ENCODE peak calls at places on chromosomes 11 and 22, in nine cellular contexts. K, S, G, H, I, O, V, P and B are unnamed samples.

GRCh38 chr11:31655483-31655882 is 145.9 kb downstream of the ELP4 start:
- DNase-seq in K (no peak), S (no peak), G (peak), H (peak), I (peak), O (no peak), V (no peak), P (no peak), B (no peak)

GRCh38 chr11:119901657-119902577 is 172.9 kb upstream of the NECTIN1 start:
- DNase-seq in K (no peak), S (no peak), G (no peak), H (no peak), I (no peak), O (no peak), V (no peak), P (no peak), B (no peak)

GRCh38 chr22:47094861-47095330 is 332.4 kb downstream of the TBC1D22A start:
- DNase-seq in K (no peak), S (no peak), G (peak), H (peak), I (peak), O (no peak), V (no peak), P (no peak), B (no peak)

GRCh38 chr11:105783216-105783615 is 173.3 kb downstream of the GRIA4 start:
- DNase-seq in K (no peak), S (no peak), G (no peak), H (no peak), I (no peak), O (no peak), V (no peak), P (no peak), B (no peak)

GRCh38 chr11:28615542-28615941 is 507.4 kb downstream of the METTL15 start:
- DNase-seq in K (no peak), S (no peak), G (peak), H (peak), I (peak), O (no peak), V (no peak), P (no peak), B (no peak)

GRCh38 chr11:28606930-28607329 is 498.7 kb downstream of the METTL15 start:
- DNase-seq in K (no peak), S (peak), G (no peak), H (peak), I (peak), O (no peak), V (no peak), P (no peak), B (no peak)

GRCh38 chr11:61524446-61524845 is 15.9 kb downstream of the LRRC10B start:
- DNase-seq in K (no peak), S (no peak), G (no peak), H (no peak), I (no peak), O (no peak), V (no peak), P (no peak), B (no peak)

GRCh38 chr22:38273135-38273761 is 438 bp upstream of the TMEM184B start:
- DNase-seq in K (no peak), S (no peak), G (peak), H (no peak), I (peak), O (no peak), V (no peak), P (no peak), B (no peak)

GRCh38 chr22:30894371-30894740 is 74.2 kb downstream of the MORC2 start:
- DNase-seq in K (no peak), S (no peak), G (no peak), H (no peak), I (no peak), O (no peak), V (peak), P (no peak), B (no peak)

GRCh38 chr11:41665633-41666032 is 206.2 kb upstream of the LRRC4C start:
- DNase-seq in K (no peak), S (no peak), G (no peak), H (no peak), I (no peak), O (no peak), V (no peak), P (no peak), B (no peak)

GRCh38 chr22:21837184-21837979 is 30.1 kb downstream of the MAPK1 start:
- DNase-seq in K (no peak), S (no peak), G (peak), H (no peak), I (peak), O (no peak), V (no peak), P (no peak), B (no peak)

GRCh38 chr11:78044706-78045105 is 19.0 kb upstream of the THRSP start:
- DNase-seq in K (no peak), S (peak), G (no peak), H (no peak), I (no peak), O (no peak), V (no peak), P (no peak), B (no peak)

GRCh38 chr11:3986301-3986700 is 108.3 kb upstream of the RRM1 start:
- DNase-seq in K (no peak), S (no peak), G (no peak), H (no peak), I (no peak), O (no peak), V (no peak), P (no peak), B (no peak)

GRCh38 chr22:40383905-40384304 is 13.5 kb downstream of the SGSM3 start:
- DNase-seq in K (no peak), S (no peak), G (peak), H (no peak), I (peak), O (no peak), V (no peak), P (no peak), B (no peak)

GRCh38 chr22:22810018-22810427 is 77.6 kb upstream of the IGLL5 start:
- DNase-seq in K (peak), S (peak), G (no peak), H (no peak), I (peak), O (peak), V (peak), P (peak), B (no peak)

GRCh38 chr11:45157247-45158209 is 11.1 kb downstream of the PRDM11 start:
- DNase-seq in K (no peak), S (no peak), G (no peak), H (no peak), I (no peak), O (no peak), V (no peak), P (no peak), B (no peak)

GRCh38 chr11:94746721-94747120 is 21.4 kb upstream of the AMOTL1 start:
- DNase-seq in K (no peak), S (no peak), G (no peak), H (no peak), I (no peak), O (no peak), V (no peak), P (no peak), B (no peak)

GRCh38 chr11:45537617-45538016 is 127.8 kb downstream of the CHST1 start:
- DNase-seq in K (no peak), S (no peak), G (no peak), H (no peak), I (peak), O (no peak), V (no peak), P (no peak), B (no peak)

GRCh38 chr22:26535499-26535898 is 23.2 kb upstream of the TFIP11 start:
- DNase-seq in K (no peak), S (no peak), G (no peak), H (no peak), I (no peak), O (no peak), V (no peak), P (no peak), B (peak)

GRCh38 chr11:29527391-29527936 is 489.4 kb downstream of the KCNA4 start:
- DNase-seq in K (no peak), S (no peak), G (peak), H (peak), I (peak), O (no peak), V (no peak), P (no peak), B (peak)

GRCh38 chr22:35425971-35426800 is 26.2 kb downstream of the MCM5 start:
- DNase-seq in K (no peak), S (no peak), G (no peak), H (no peak), I (no peak), O (no peak), V (no peak), P (no peak), B (no peak)

GRCh38 chr11:3145206-3145520 is 19.9 kb downstream of the OSBPL5 start:
- DNase-seq in K (no peak), S (no peak), G (no peak), H (no peak), I (no peak), O (no peak), V (no peak), P (no peak), B (no peak)

GRCh38 chr11:121769191-121769590 is 316.4 kb upstream of the SORL1-AS1 start:
- DNase-seq in K (no peak), S (no peak), G (no peak), H (no peak), I (no peak), O (no peak), V (no peak), P (no peak), B (no peak)

GRCh38 chr11:40514124-40514523 is 945.3 kb downstream of the LRRC4C start:
- DNase-seq in K (no peak), S (no peak), G (no peak), H (peak), I (no peak), O (no peak), V (no peak), P (no peak), B (no peak)

GRCh38 chr11:10139656-10140055 is 154.4 kb downstream of the SBF2 start:
- DNase-seq in K (no peak), S (no peak), G (peak), H (peak), I (peak), O (no peak), V (no peak), P (no peak), B (no peak)

GRCh38 chr11:19868871-19869270 is 156.2 kb downstream of the NAV2 start:
- DNase-seq in K (no peak), S (no peak), G (no peak), H (no peak), I (peak), O (no peak), V (no peak), P (no peak), B (no peak)

GRCh38 chr11:134261000-134261399 is 7.6 kb downstream of the ACAD8 start:
- DNase-seq in K (no peak), S (no peak), G (no peak), H (no peak), I (no peak), O (no peak), V (no peak), P (no peak), B (no peak)

GRCh38 chr11:122248939-122249338 is 132.9 kb upstream of the BLID start:
- DNase-seq in K (no peak), S (no peak), G (no peak), H (no peak), I (no peak), O (no peak), V (no peak), P (no peak), B (no peak)

DNA sequence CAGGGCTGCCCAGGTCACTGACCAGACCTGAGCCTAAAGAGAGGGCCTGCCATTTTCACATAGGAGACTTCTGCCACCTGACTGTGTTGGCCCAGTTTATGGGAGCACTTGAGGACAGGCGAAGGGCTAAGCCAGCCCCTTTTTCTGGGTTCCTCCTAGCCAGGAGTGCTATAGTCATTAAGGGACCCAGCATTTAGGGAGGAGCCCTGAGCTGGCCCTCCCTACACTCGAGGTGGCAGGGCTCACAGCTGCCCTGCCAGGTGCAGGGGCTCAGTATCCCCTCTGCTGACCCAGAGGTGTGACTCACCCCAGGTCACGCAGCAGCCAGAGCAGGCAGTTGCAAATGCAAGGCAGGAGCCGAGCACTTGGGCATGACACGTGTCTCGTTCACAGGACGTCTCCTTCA is 86.3 kb upstream of the CRYBB3 start:
- DNase-seq in K (no peak), S (peak), G (no peak), H (no peak), I (no peak), O (peak), V (no peak), P (no peak), B (no peak)
- H3K4me3 ChIP-seq in K (no peak), S (peak), G (no peak), H (peak), I (no peak), O (peak), V (no peak), P (peak), B (no peak)

GRCh38 chr11:6438979-6439571 is 1.7 kb downstream of the HPX start:
- DNase-seq in K (no peak), S (no peak), G (peak), H (no peak), I (peak), O (no peak), V (peak), P (no peak), B (peak)
- TF ChIP-seq CTCF in K (no peak), S (peak), G (peak), H (peak), I (peak), O (peak), V (peak), P (peak), B (peak)

GRCh38 chr11:35735903-35736302 is 73.3 kb downstream of the TRIM44 start:
- DNase-seq in K (no peak), S (no peak), G (no peak), H (no peak), I (peak), O (no peak), V (no peak), P (no peak), B (no peak)
- H3K4me3 ChIP-seq in K (no peak), S (no peak), G (no peak), H (no peak), I (no peak), O (no peak), V (no peak), P (no peak), B (no peak)

GRCh38 chr22:28297504-28297903 is 378.4 kb upstream of the PITPNB start:
- DNase-seq in K (no peak), S (no peak), G (no peak), H (no peak), I (peak), O (no peak), V (no peak), P (no peak), B (peak)
- TF ChIP-seq CTCF in K (no peak), S (no peak), G (no peak), H (no peak), I (no peak), O (no peak), V (no peak), P (no peak), B (no peak)

DNA sequence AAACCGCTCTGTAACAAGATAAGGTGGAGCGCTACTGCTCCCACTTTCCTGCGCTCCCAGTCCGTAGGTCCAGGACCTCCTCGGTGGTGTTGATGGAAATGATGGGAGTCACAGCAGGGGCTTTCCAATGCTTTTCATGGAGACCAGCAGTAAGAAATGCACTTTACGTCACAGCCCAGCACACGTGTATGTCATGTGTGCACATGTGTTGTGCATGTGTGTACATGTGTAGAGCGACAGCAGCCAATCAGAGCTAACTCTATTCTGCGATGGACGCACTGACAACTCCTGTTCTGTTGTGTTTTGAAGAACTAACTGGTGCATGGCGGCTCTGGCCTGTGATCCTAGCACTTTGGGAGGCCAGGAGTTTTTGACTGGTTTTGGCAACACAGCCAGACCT is 1.2 kb downstream of the CHID1 start:
- DNase-seq in K (no peak), S (peak), G (no peak), H (no peak), I (no peak), O (no peak), V (no peak), P (no peak), B (no peak)
- H3K4me3 ChIP-seq in K (no peak), S (no peak), G (peak), H (no peak), I (no peak), O (peak), V (peak), P (peak), B (peak)

DNA sequence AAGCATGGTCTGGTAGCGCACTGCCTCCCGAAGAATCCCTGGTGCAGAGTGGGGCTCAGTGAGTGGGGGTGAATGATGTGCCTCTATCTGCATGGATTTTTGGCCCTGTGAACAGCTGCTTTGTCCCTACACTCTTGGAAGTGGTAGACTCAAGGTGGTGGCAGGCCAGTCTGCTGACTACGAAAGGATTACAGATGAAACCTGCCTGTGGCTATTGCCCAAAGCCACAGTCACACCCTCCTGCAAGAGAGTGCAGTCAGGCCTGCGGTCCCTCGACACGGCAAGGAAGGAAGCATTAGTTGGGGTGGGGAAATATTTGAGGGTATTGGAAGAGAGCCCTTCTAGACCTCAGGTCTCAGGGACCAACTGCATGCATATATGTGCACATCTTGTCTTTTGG is 63.7 kb downstream of the DSCAML1 start:
- DNase-seq in K (no peak), S (no peak), G (no peak), H (no peak), I (no peak), O (no peak), V (no peak), P (no peak), B (peak)
- TF ChIP-seq CTCF in K (no peak), S (no peak), G (no peak), H (no peak), I (no peak), O (no peak), V (no peak), P (no peak), B (no peak)

GRCh38 chr11:46649180-46649738 is 31.9 kb downstream of the ATG13 start:
- DNase-seq in K (peak), S (no peak), G (peak), H (peak), I (peak), O (peak), V (no peak), P (peak), B (no peak)
- H3K4me3 ChIP-seq in K (no peak), S (no peak), G (no peak), H (no peak), I (no peak), O (no peak), V (no peak), P (no peak), B (no peak)